ENCODE peak calls at places on chromosomes 16 and 17, in seven cellular contexts. One of them, this sample, is unnamed.
A peak's percentile ranks its signal among the peaks of the same experiment; 100 is the strongest.

GRCh38 chr17:17493249-17493985 is 2.8 kb downstream of the RASD1 start:
- DNase-seq in transverse colon: peak; percentile 59
- DNase-seq in kidney: peak; percentile 82
- DNase-seq in PC-9: no peak
- DNase-seq in CD8-positive, alpha-beta T cell: no peak
- DNase-seq in fibroblast of lung: no peak
- DNase-seq in sigmoid colon: peak; percentile 60
- DNase-seq in this sample: no peak

GRCh38 chr17:60160829-60161501 is 11.2 kb downstream of the CA4 start:
- DNase-seq in transverse colon: no peak
- DNase-seq in kidney: no peak
- DNase-seq in PC-9: no peak
- DNase-seq in CD8-positive, alpha-beta T cell: no peak
- DNase-seq in fibroblast of lung: no peak
- DNase-seq in sigmoid colon: no peak
- DNase-seq in this sample: no peak

GRCh38 chr16:14280541-14280940 is 209.4 kb downstream of the MRTFB start:
- DNase-seq in transverse colon: no peak
- DNase-seq in kidney: no peak
- DNase-seq in PC-9: no peak
- DNase-seq in CD8-positive, alpha-beta T cell: no peak
- DNase-seq in fibroblast of lung: peak; percentile 53
- DNase-seq in sigmoid colon: no peak
- DNase-seq in this sample: peak; percentile 52

GRCh38 chr16:2486645-2487516 is 12.0 kb downstream of the TBC1D24 start:
- DNase-seq in transverse colon: peak; percentile 75
- DNase-seq in kidney: peak; percentile 92
- DNase-seq in PC-9: no peak
- DNase-seq in CD8-positive, alpha-beta T cell: peak; percentile 89
- DNase-seq in fibroblast of lung: no peak
- DNase-seq in sigmoid colon: no peak
- DNase-seq in this sample: peak; percentile 53

GRCh38 chr17:17682737-17683675 is 1.7 kb downstream of the RAI1 start:
- DNase-seq in transverse colon: peak; percentile 75
- DNase-seq in kidney: peak; percentile 87
- DNase-seq in PC-9: peak; percentile 61
- DNase-seq in CD8-positive, alpha-beta T cell: peak; percentile 84
- DNase-seq in fibroblast of lung: peak; percentile 86
- DNase-seq in sigmoid colon: peak; percentile 88
- DNase-seq in this sample: peak; percentile 90

GRCh38 chr16:11562941-11563340 is 23.8 kb downstream of the LITAF start:
- DNase-seq in transverse colon: no peak
- DNase-seq in kidney: peak; percentile 32
- DNase-seq in PC-9: no peak
- DNase-seq in CD8-positive, alpha-beta T cell: no peak
- DNase-seq in fibroblast of lung: no peak
- DNase-seq in sigmoid colon: no peak
- DNase-seq in this sample: no peak

GRCh38 chr17:59424331-59424730 is 92.9 kb downstream of the YPEL2 start:
- DNase-seq in transverse colon: no peak
- DNase-seq in kidney: no peak
- DNase-seq in PC-9: no peak
- DNase-seq in CD8-positive, alpha-beta T cell: no peak
- DNase-seq in fibroblast of lung: no peak
- DNase-seq in sigmoid colon: no peak
- DNase-seq in this sample: no peak

GRCh38 chr17:226108-226772 is 44.8 kb upstream of the DOC2B start:
- DNase-seq in transverse colon: no peak
- DNase-seq in kidney: peak; percentile 17
- DNase-seq in PC-9: no peak
- DNase-seq in CD8-positive, alpha-beta T cell: no peak
- DNase-seq in fibroblast of lung: no peak
- DNase-seq in sigmoid colon: peak; percentile 44
- DNase-seq in this sample: no peak

GRCh38 chr17:39835038-39835786 is 28.9 kb downstream of the IKZF3 start:
- DNase-seq in transverse colon: no peak
- DNase-seq in kidney: no peak
- DNase-seq in PC-9: no peak
- DNase-seq in CD8-positive, alpha-beta T cell: no peak
- DNase-seq in fibroblast of lung: no peak
- DNase-seq in sigmoid colon: no peak
- DNase-seq in this sample: no peak

GRCh38 chr16:22642689-22643088 is 132.0 kb downstream of the NPIPB5 start:
- DNase-seq in transverse colon: no peak
- DNase-seq in kidney: no peak
- DNase-seq in PC-9: no peak
- DNase-seq in CD8-positive, alpha-beta T cell: no peak
- DNase-seq in fibroblast of lung: no peak
- DNase-seq in sigmoid colon: no peak
- DNase-seq in this sample: no peak

GRCh38 chr17:60519795-60520194 is 6.2 kb downstream of the APPBP2 start:
- DNase-seq in transverse colon: no peak
- DNase-seq in kidney: no peak
- DNase-seq in PC-9: no peak
- DNase-seq in CD8-positive, alpha-beta T cell: no peak
- DNase-seq in fibroblast of lung: no peak
- DNase-seq in sigmoid colon: no peak
- DNase-seq in this sample: no peak

GRCh38 chr17:81543756-81544155 is 8.4 kb downstream of the FAAP100 start:
- DNase-seq in transverse colon: no peak
- DNase-seq in kidney: peak; percentile 70
- DNase-seq in PC-9: no peak
- DNase-seq in CD8-positive, alpha-beta T cell: no peak
- DNase-seq in fibroblast of lung: no peak
- DNase-seq in sigmoid colon: no peak
- DNase-seq in this sample: no peak

GRCh38 chr17:38978180-38978579 is 11.0 kb upstream of the FBXO47 start:
- DNase-seq in transverse colon: no peak
- DNase-seq in kidney: no peak
- DNase-seq in PC-9: no peak
- DNase-seq in CD8-positive, alpha-beta T cell: no peak
- DNase-seq in fibroblast of lung: no peak
- DNase-seq in sigmoid colon: no peak
- DNase-seq in this sample: no peak

GRCh38 chr17:34626141-34626681 is 46.8 kb downstream of the TMEM132E start:
- DNase-seq in transverse colon: no peak
- DNase-seq in kidney: no peak
- DNase-seq in PC-9: no peak
- DNase-seq in CD8-positive, alpha-beta T cell: no peak
- DNase-seq in fibroblast of lung: no peak
- DNase-seq in sigmoid colon: no peak
- DNase-seq in this sample: no peak

GRCh38 chr16:17408955-17409441 is 61.8 kb downstream of the XYLT1 start:
- DNase-seq in transverse colon: no peak
- DNase-seq in kidney: no peak
- DNase-seq in PC-9: no peak
- DNase-seq in CD8-positive, alpha-beta T cell: no peak
- DNase-seq in fibroblast of lung: no peak
- DNase-seq in sigmoid colon: no peak
- DNase-seq in this sample: no peak

GRCh38 chr17:47700471-47701449 is 6.8 kb downstream of the TBKBP1 start:
- DNase-seq in transverse colon: no peak
- DNase-seq in kidney: no peak
- DNase-seq in PC-9: no peak
- DNase-seq in CD8-positive, alpha-beta T cell: no peak
- DNase-seq in fibroblast of lung: no peak
- DNase-seq in sigmoid colon: no peak
- DNase-seq in this sample: no peak

GRCh38 chr16:78122774-78123315 is 23.4 kb downstream of the WWOX start:
- DNase-seq in transverse colon: no peak
- DNase-seq in kidney: no peak
- DNase-seq in PC-9: no peak
- DNase-seq in CD8-positive, alpha-beta T cell: no peak
- DNase-seq in fibroblast of lung: peak; percentile 41
- DNase-seq in sigmoid colon: no peak
- DNase-seq in this sample: peak; percentile 79

GRCh38 chr17:79618383-79619067 is 7.7 kb upstream of the RBFOX3 start:
- DNase-seq in transverse colon: no peak
- DNase-seq in kidney: peak; percentile 48
- DNase-seq in PC-9: no peak
- DNase-seq in CD8-positive, alpha-beta T cell: no peak
- DNase-seq in fibroblast of lung: no peak
- DNase-seq in sigmoid colon: peak; percentile 44
- DNase-seq in this sample: no peak

GRCh38 chr16:81473561-81473960 is 29.0 kb downstream of the CMIP start:
- DNase-seq in transverse colon: no peak
- DNase-seq in kidney: peak; percentile 81
- DNase-seq in PC-9: no peak
- DNase-seq in CD8-positive, alpha-beta T cell: no peak
- DNase-seq in fibroblast of lung: peak; percentile 67
- DNase-seq in sigmoid colon: no peak
- DNase-seq in this sample: no peak

GRCh38 chr17:8152112-8152775 is at the start of gene PER1:
- DNase-seq in transverse colon: peak; percentile 97
- DNase-seq in kidney: peak; percentile 98
- DNase-seq in PC-9: peak; percentile 97
- DNase-seq in CD8-positive, alpha-beta T cell: peak; percentile 88
- DNase-seq in fibroblast of lung: peak; percentile 91
- DNase-seq in sigmoid colon: peak; percentile 99
- DNase-seq in this sample: peak; percentile 91

GRCh38 chr16:53864819-53865491 is 161.0 kb downstream of the FTO start:
- DNase-seq in transverse colon: no peak
- DNase-seq in kidney: no peak
- DNase-seq in PC-9: no peak
- DNase-seq in CD8-positive, alpha-beta T cell: no peak
- DNase-seq in fibroblast of lung: peak; percentile 77
- DNase-seq in sigmoid colon: no peak
- DNase-seq in this sample: no peak

GRCh38 chr16:86574646-86575045 is 3.7 kb upstream of the FOXL1 start:
- DNase-seq in transverse colon: no peak
- DNase-seq in kidney: no peak
- DNase-seq in PC-9: no peak
- DNase-seq in CD8-positive, alpha-beta T cell: no peak
- DNase-seq in fibroblast of lung: no peak
- DNase-seq in sigmoid colon: no peak
- DNase-seq in this sample: no peak

GRCh38 chr17:57377094-57377493 is 120.8 kb downstream of the MSI2 start:
- DNase-seq in transverse colon: no peak
- DNase-seq in kidney: no peak
- DNase-seq in PC-9: no peak
- DNase-seq in CD8-positive, alpha-beta T cell: no peak
- DNase-seq in fibroblast of lung: no peak
- DNase-seq in sigmoid colon: no peak
- DNase-seq in this sample: no peak
- H3K4me1 ChIP-seq in transverse colon: no peaks in the 10 kb centered on the region
- H3K4me1 ChIP-seq in kidney: peaks cover 24% of the 10 kb centered on the region
- H3K4me1 ChIP-seq in PC-9: peaks cover 35% of the 10 kb centered on the region
- H3K4me1 ChIP-seq in CD8-positive, alpha-beta T cell: no peaks in the 10 kb centered on the region
- H3K4me1 ChIP-seq in fibroblast of lung: no peaks in the 10 kb centered on the region
- H3K4me1 ChIP-seq in sigmoid colon: no peaks in the 10 kb centered on the region
- H3K4me1 ChIP-seq in this sample: peaks cover 6% of the 10 kb centered on the region

GRCh38 chr17:33469411-33469810 is 176.3 kb upstream of the ASIC2 start:
- DNase-seq in transverse colon: no peak
- DNase-seq in kidney: no peak
- DNase-seq in PC-9: no peak
- DNase-seq in CD8-positive, alpha-beta T cell: no peak
- DNase-seq in fibroblast of lung: no peak
- DNase-seq in sigmoid colon: no peak
- DNase-seq in this sample: peak; percentile 61

GRCh38 chr17:33464669-33465275 is 171.7 kb upstream of the ASIC2 start:
- DNase-seq in transverse colon: no peak
- DNase-seq in kidney: no peak
- DNase-seq in PC-9: no peak
- DNase-seq in CD8-positive, alpha-beta T cell: no peak
- DNase-seq in fibroblast of lung: no peak
- DNase-seq in sigmoid colon: no peak
- DNase-seq in this sample: peak; percentile 26

GRCh38 chr17:33461051-33461450 is 168.0 kb upstream of the ASIC2 start:
- DNase-seq in transverse colon: no peak
- DNase-seq in kidney: no peak
- DNase-seq in PC-9: no peak
- DNase-seq in CD8-positive, alpha-beta T cell: no peak
- DNase-seq in fibroblast of lung: no peak
- DNase-seq in sigmoid colon: no peak
- DNase-seq in this sample: peak; percentile 20

GRCh38 chr17:33459078-33459940 is 166.2 kb upstream of the ASIC2 start:
- DNase-seq in transverse colon: no peak
- DNase-seq in kidney: peak; percentile 54
- DNase-seq in PC-9: no peak
- DNase-seq in CD8-positive, alpha-beta T cell: no peak
- DNase-seq in fibroblast of lung: no peak
- DNase-seq in sigmoid colon: no peak
- DNase-seq in this sample: peak; percentile 77

GRCh38 chr17:33463887-33464286 is 170.8 kb upstream of the ASIC2 start:
- DNase-seq in transverse colon: no peak
- DNase-seq in kidney: no peak
- DNase-seq in PC-9: no peak
- DNase-seq in CD8-positive, alpha-beta T cell: no peak
- DNase-seq in fibroblast of lung: no peak
- DNase-seq in sigmoid colon: no peak
- DNase-seq in this sample: peak; percentile 30
- H3K27ac ChIP-seq in transverse colon: no peak overlapping the region
- H3K27ac ChIP-seq in kidney: no peak overlapping the region
- H3K27ac ChIP-seq in PC-9: no peak overlapping the region
- H3K27ac ChIP-seq in CD8-positive, alpha-beta T cell: no peak overlapping the region
- H3K27ac ChIP-seq in fibroblast of lung: no peak overlapping the region
- H3K27ac ChIP-seq in sigmoid colon: no peak overlapping the region
- H3K27ac ChIP-seq in this sample: peak overlapping the region; percentile 51

DNA sequence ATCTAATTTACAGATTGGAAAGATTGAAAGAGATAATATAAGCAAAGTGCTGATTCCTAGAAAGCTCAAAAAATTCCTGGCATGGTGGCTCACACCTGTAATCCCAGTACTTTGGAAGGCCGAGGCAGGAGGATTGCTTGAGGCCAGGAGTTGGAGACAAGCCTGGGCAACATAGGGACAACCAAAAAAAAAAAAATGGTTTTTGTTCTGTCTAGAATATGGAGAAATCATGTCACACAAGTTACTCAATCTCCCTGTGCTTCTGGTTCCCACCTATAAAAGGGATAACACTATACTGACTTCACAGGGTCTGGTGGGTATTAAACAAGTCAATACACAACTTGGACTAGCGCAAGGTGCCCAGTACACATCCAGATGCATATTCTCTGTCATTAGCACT is 18.4 kb downstream of the ARHGAP17 start:
- DNase-seq in transverse colon: no peak
- DNase-seq in kidney: no peak
- DNase-seq in PC-9: no peak
- DNase-seq in CD8-positive, alpha-beta T cell: no peak
- DNase-seq in fibroblast of lung: no peak
- DNase-seq in sigmoid colon: no peak
- DNase-seq in this sample: no peak
- H3K4me1 ChIP-seq in transverse colon: peaks cover 49% of the 10 kb centered on the region
- H3K4me1 ChIP-seq in kidney: no peaks in the 10 kb centered on the region
- H3K4me1 ChIP-seq in PC-9: peaks cover 22% of the 10 kb centered on the region
- H3K4me1 ChIP-seq in CD8-positive, alpha-beta T cell: peaks cover 10% of the 10 kb centered on the region
- H3K4me1 ChIP-seq in fibroblast of lung: peaks cover 28% of the 10 kb centered on the region
- H3K4me1 ChIP-seq in sigmoid colon: no peaks in the 10 kb centered on the region
- H3K4me1 ChIP-seq in this sample: peaks cover 5% of the 10 kb centered on the region

GRCh38 chr17:14672830-14673229 is 371.9 kb downstream of the HS3ST3B1 start:
- DNase-seq in transverse colon: no peak
- DNase-seq in kidney: no peak
- DNase-seq in PC-9: no peak
- DNase-seq in CD8-positive, alpha-beta T cell: no peak
- DNase-seq in fibroblast of lung: no peak
- DNase-seq in sigmoid colon: no peak
- DNase-seq in this sample: peak; percentile 42

DNA sequence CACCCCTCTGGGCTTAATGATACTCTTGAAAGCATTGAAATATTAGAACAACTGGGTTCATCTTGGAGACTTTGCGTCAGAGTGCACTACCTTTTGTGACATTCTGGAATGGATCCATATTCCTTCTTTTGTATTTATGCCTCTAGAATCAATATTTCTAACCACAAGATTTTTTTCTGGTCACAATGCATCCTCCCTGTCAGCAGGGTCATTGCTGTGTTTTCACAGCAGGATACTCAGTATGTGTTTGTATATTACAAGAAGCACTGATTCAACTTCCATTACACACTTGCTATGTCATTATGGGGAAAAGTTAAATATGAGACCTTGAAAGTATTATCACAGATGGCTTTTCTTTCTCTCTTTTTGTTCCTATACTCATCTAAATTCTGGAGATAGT is 370.0 kb downstream of the HS3ST3B1 start:
- DNase-seq in transverse colon: no peak
- DNase-seq in kidney: no peak
- DNase-seq in PC-9: no peak
- DNase-seq in CD8-positive, alpha-beta T cell: no peak
- DNase-seq in fibroblast of lung: no peak
- DNase-seq in sigmoid colon: no peak
- DNase-seq in this sample: no peak
- H3K27ac ChIP-seq in transverse colon: no peak overlapping the region
- H3K27ac ChIP-seq in kidney: no peak overlapping the region
- H3K27ac ChIP-seq in PC-9: no peak overlapping the region
- H3K27ac ChIP-seq in CD8-positive, alpha-beta T cell: no peak overlapping the region
- H3K27ac ChIP-seq in fibroblast of lung: no peak overlapping the region
- H3K27ac ChIP-seq in sigmoid colon: no peak overlapping the region
- H3K27ac ChIP-seq in this sample: no peak overlapping the region

This sample was measured in SJCRH30.